ENCODE peak calls at places on chromosome X, in five cellular contexts. H is suprapubic skin, C is heart right ventricle, I is mammary epithelial cell, B is left ventricle myocardium inferior. D is an unnamed sample.

GRCh38 chrX:19017271-19017670 is 33.4 kb upstream of the PHKA2 start:
- DNase-seq in H (no peak), C (peak; percentile 7), I (no peak), B (no peak), D (peak; percentile 14)

GRCh38 chrX:11406109-11406755 is 113.0 kb downstream of the AMELX start:
- DNase-seq in H (no peak), C (no peak), I (peak; percentile 10), B (no peak), D (peak; percentile 47)

GRCh38 chrX:25640276-25640675 is 497.9 kb upstream of the MAGEB18 start:
- DNase-seq in H (no peak), C (no peak), I (no peak), B (no peak), D (no peak)

GRCh38 chrX:21745756-21746155 is 12.2 kb downstream of the SMPX start:
- DNase-seq in H (no peak), C (no peak), I (peak; percentile 13), B (no peak), D (peak; percentile 15)

GRCh38 chrX:152907084-152907651 is 9.3 kb downstream of the ZNF185 start:
- DNase-seq in H (no peak), C (no peak), I (no peak), B (no peak), D (no peak)

GRCh38 chrX:55816023-55816422 is 98.5 kb downstream of the RRAGB start:
- DNase-seq in H (no peak), C (no peak), I (no peak), B (no peak), D (no peak)

GRCh38 chrX:48509245-48509590 is 426 bp downstream of the PORCN start:
- DNase-seq in H (no peak), C (no peak), I (no peak), B (no peak), D (no peak)

GRCh38 chrX:150582338-150582948 is 14.0 kb downstream of the MTM1 start:
- DNase-seq in H (no peak), C (no peak), I (no peak), B (no peak), D (no peak)

GRCh38 chrX:118510076-118510475 is 14.5 kb downstream of the DOCK11 start:
- DNase-seq in H (no peak), C (peak; percentile 25), I (no peak), B (peak; percentile 31), D (no peak)

GRCh38 chrX:97446298-97446882 is 562.7 kb downstream of the RPA4 start:
- DNase-seq in H (no peak), C (no peak), I (no peak), B (no peak), D (no peak)

GRCh38 chrX:103585421-103586313 is at the start of gene TCEAL4:
- DNase-seq in H (peak; percentile 80), C (peak; percentile 54), I (peak; percentile 13), B (peak; percentile 56), D (peak; percentile 63)

GRCh38 chrX:77426811-77427210 is 20.4 kb upstream of the FGF16 start:
- DNase-seq in H (no peak), C (no peak), I (peak; percentile 32), B (no peak), D (peak; percentile 58)

GRCh38 chrX:110208092-110208491 is 109.8 kb downstream of the AMMECR1 start:
- DNase-seq in H (no peak), C (no peak), I (peak; percentile 48), B (no peak), D (no peak)

GRCh38 chrX:40055495-40055894 is 42.3 kb downstream of the BCOR start:
- DNase-seq in H (no peak), C (no peak), I (no peak), B (no peak), D (no peak)

GRCh38 chrX:114152801-114153200 is 431.1 kb upstream of the HTR2C start:
- DNase-seq in H (no peak), C (no peak), I (no peak), B (no peak), D (no peak)

DNA sequence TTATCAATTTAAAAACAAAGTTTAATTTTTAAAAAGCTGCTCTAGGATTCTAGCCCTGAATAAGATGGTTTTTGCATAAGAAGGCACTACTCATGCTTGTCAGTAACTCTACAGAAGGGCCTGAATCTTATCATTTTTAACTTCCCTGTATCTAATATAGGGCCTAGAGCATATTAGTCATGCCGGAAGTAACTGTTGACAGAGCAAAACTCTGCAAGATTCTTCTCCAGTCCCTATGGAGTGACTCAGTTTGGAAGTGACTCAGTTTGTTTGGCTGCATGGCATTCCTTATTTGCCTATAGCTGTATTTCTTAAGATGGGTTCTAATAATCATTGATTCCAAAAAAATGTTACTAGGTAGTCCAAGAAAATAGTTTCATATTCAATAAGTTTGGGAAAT is 431.8 kb upstream of the HTR2C start:
- DNase-seq in H (no peak), C (no peak), I (peak; percentile 25), B (no peak), D (peak; percentile 25)
- H3K4me3 ChIP-seq in H (no peak overlapping the region), C (no peak overlapping the region), I (no peak overlapping the region), B (no peak overlapping the region), D (no peak overlapping the region)

GRCh38 chrX:6299724-6300123 is 71.1 kb upstream of the NLGN4X start:
- DNase-seq in H (no peak), C (no peak), I (no peak), B (no peak), D (no peak)
- H3K27me3 ChIP-seq in H (no peaks in the 10 kb centered on the region), C (no peaks in the 10 kb centered on the region), I (no peaks in the 10 kb centered on the region), B (no peaks in the 10 kb centered on the region), D (no peaks in the 10 kb centered on the region)

GRCh38 chrX:13717697-13718483 is 16.5 kb downstream of the TRAPPC2 start:
- DNase-seq in H (no peak), C (no peak), I (no peak), B (peak; percentile 22), D (no peak)
- H3K36me3 ChIP-seq in H (no peaks in the 10 kb centered on the region), C (no peaks in the 10 kb centered on the region), I (peaks cover 38% of the 10 kb centered on the region), B (peaks cover 13% of the 10 kb centered on the region), D (peaks cover 25% of the 10 kb centered on the region)

DNA sequence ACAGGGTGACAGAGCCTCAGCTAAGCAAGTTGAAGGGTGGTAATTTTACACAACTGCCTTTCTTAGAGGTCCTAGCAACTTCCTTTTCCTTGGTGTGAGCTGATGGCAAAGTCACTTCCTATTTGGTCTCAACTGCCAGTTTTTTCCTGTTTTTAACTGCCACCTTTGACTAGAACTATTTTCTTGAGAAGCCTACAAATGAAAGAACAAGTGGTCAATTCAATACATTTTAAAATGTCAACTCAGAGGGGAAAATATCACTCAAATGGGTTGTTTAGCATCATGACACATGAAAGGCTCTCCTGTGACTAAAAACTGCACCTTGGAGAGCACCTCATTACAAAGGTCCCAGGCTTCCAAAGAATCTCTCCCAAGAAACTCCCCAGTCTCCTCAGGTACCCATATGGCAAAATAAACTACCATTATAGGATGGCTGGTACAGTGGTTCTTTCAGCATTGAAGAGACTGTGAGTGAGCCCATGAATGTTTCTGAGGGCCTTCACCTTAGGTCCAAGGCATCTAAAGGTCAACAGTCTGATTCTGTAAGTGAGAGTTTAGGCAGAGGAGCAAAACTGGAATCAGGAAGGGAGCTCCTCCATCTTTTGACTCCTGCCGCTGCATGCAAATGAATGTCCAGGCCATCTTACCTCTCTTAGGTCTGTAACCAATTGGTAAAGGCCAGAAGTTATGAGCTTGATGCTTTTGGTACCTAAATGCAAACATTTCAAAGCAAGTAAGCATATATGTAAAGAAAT is 5.5 kb upstream of the STK26 start:
- DNase-seq in H (no peak), C (no peak), I (no peak), B (no peak), D (no peak)
- H3K4me3 ChIP-seq in H (no peak overlapping the region), C (no peak overlapping the region), I (no peak overlapping the region), B (no peak overlapping the region), D (no peak overlapping the region)

DNA sequence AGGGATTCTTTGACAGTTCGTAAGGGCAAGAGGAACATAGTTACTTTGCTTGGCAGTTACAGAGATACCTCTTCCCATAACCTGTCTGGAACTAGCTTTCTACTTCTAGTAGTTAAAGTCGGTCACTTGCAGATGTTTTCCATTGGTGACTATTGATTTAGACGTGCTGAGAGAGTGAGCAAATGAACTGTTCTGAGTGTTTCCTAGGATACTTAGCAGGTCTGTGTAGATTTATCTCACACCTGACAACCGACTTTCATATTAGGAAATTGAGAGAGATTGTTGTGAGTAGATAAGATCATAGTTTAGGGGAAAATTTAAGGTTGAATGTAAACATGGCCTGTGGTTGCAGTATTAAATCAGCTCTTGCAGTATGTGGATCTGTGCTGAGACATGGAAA is 116.9 kb downstream of the TSPAN7 start:
- DNase-seq in H (no peak), C (no peak), I (no peak), B (no peak), D (no peak)
- H3K27me3 ChIP-seq in H (no peaks in the 10 kb centered on the region), C (no peaks in the 10 kb centered on the region), I (peaks cover 2% of the 10 kb centered on the region), B (no peaks in the 10 kb centered on the region), D (no peaks in the 10 kb centered on the region)

GRCh38 chrX:16827225-16827624 is 41.0 kb downstream of the TXLNG start:
- DNase-seq in H (no peak), C (no peak), I (peak; percentile 82), B (no peak), D (peak; percentile 53)
- H3K36me3 ChIP-seq in H (peaks cover 11% of the 10 kb centered on the region), C (no peaks in the 10 kb centered on the region), I (peaks cover 10% of the 10 kb centered on the region), B (peaks cover 4% of the 10 kb centered on the region), D (peaks cover 6% of the 10 kb centered on the region)